ENCODE peak calls at places on chromosomes 1 and 21, in four cellular contexts. One of them, this sample, is unnamed. For H3K4me1, the result is how much of the 10 kb centered on the place peaks cover.

GRCh38 chr1:228866498-228866897 is 131.2 kb downstream of the RHOU start:
- DNase-seq in uterus: no peak
- DNase-seq in gastrocnemius medialis: no peak
- DNase-seq in vagina: no peak
- DNase-seq in this sample: no peak

GRCh38 chr1:236522937-236523703 is 662 bp upstream of the LGALS8 start:
- DNase-seq in gastrocnemius medialis: no peak
- DNase-seq in uterus: peak
- DNase-seq in vagina: no peak
- DNase-seq in this sample: no peak

GRCh38 chr1:151728151-151728711 is 6.9 kb downstream of the RIIAD1 start:
- DNase-seq in vagina: no peak
- DNase-seq in uterus: peak
- DNase-seq in gastrocnemius medialis: no peak
- DNase-seq in this sample: no peak

GRCh38 chr1:36327421-36328087 is 4.1 kb upstream of the EVA1B start:
- DNase-seq in gastrocnemius medialis: no peak
- DNase-seq in vagina: no peak
- DNase-seq in uterus: no peak
- DNase-seq in this sample: no peak

GRCh38 chr1:91763252-91763651 is 122.7 kb downstream of the TGFBR3 start:
- DNase-seq in uterus: no peak
- DNase-seq in vagina: no peak
- DNase-seq in gastrocnemius medialis: no peak
- DNase-seq in this sample: no peak

GRCh38 chr1:84840346-84840745 is 52.7 kb downstream of the LPAR3 start:
- DNase-seq in uterus: no peak
- DNase-seq in vagina: no peak
- DNase-seq in gastrocnemius medialis: no peak
- DNase-seq in this sample: no peak

GRCh38 chr1:220887868-220888664 is 8.8 kb downstream of the HLX start:
- DNase-seq in uterus: no peak
- DNase-seq in gastrocnemius medialis: no peak
- DNase-seq in vagina: no peak
- DNase-seq in this sample: no peak

GRCh38 chr1:234973426-234974250 is 155.0 kb downstream of the TOMM20 start:
- DNase-seq in uterus: peak
- DNase-seq in gastrocnemius medialis: peak
- DNase-seq in vagina: no peak
- DNase-seq in this sample: no peak

GRCh38 chr1:31306278-31306677 is 9.4 kb downstream of the ZCCHC17 start:
- DNase-seq in gastrocnemius medialis: no peak
- DNase-seq in uterus: no peak
- DNase-seq in vagina: no peak
- DNase-seq in this sample: no peak

GRCh38 chr1:45643978-45644377 is 20.1 kb upstream of the CCDC17 start:
- DNase-seq in vagina: no peak
- DNase-seq in uterus: no peak
- DNase-seq in gastrocnemius medialis: no peak
- DNase-seq in this sample: no peak

GRCh38 chr21:41475714-41476405 is 32.1 kb downstream of the TMPRSS2 start:
- DNase-seq in gastrocnemius medialis: no peak
- DNase-seq in uterus: no peak
- DNase-seq in vagina: no peak
- DNase-seq in this sample: no peak

GRCh38 chr1:243814718-243815117 is 35.3 kb downstream of the AKT3 start:
- DNase-seq in gastrocnemius medialis: no peak
- DNase-seq in vagina: no peak
- DNase-seq in uterus: no peak
- DNase-seq in this sample: no peak

GRCh38 chr21:37914211-37914900 is 1.9 kb downstream of the KCNJ6 start:
- DNase-seq in vagina: no peak
- DNase-seq in gastrocnemius medialis: no peak
- DNase-seq in uterus: no peak
- DNase-seq in this sample: no peak

GRCh38 chr21:27024316-27024715 is 57.4 kb upstream of the ADAMTS5 start:
- DNase-seq in gastrocnemius medialis: no peak
- DNase-seq in uterus: no peak
- DNase-seq in vagina: no peak
- DNase-seq in this sample: no peak

GRCh38 chr1:154931940-154932487 is 4.5 kb downstream of the PMVK start:
- DNase-seq in uterus: no peak
- DNase-seq in gastrocnemius medialis: no peak
- DNase-seq in vagina: no peak
- DNase-seq in this sample: no peak

GRCh38 chr1:156149374-156150106 is 3.8 kb upstream of the SEMA4A start:
- DNase-seq in vagina: no peak
- DNase-seq in gastrocnemius medialis: no peak
- DNase-seq in uterus: no peak
- DNase-seq in this sample: no peak

GRCh38 chr1:182337736-182338571 is 53.6 kb downstream of the GLUL start:
- DNase-seq in gastrocnemius medialis: peak
- DNase-seq in vagina: no peak
- DNase-seq in uterus: peak
- DNase-seq in this sample: no peak

GRCh38 chr21:42779431-42779861 is 99.9 kb downstream of the WDR4 start:
- DNase-seq in gastrocnemius medialis: no peak
- DNase-seq in vagina: no peak
- DNase-seq in uterus: no peak
- DNase-seq in this sample: no peak

GRCh38 chr1:230345139-230345885 is 80.8 kb downstream of the PGBD5 start:
- DNase-seq in vagina: no peak
- DNase-seq in uterus: no peak
- DNase-seq in gastrocnemius medialis: no peak
- DNase-seq in this sample: no peak

GRCh38 chr1:21271550-21271949 is 18.7 kb downstream of the ECE1 start:
- DNase-seq in vagina: no peak
- DNase-seq in uterus: no peak
- DNase-seq in gastrocnemius medialis: no peak
- DNase-seq in this sample: no peak

GRCh38 chr1:245785433-245785832 is 630.6 kb downstream of the KIF26B start:
- DNase-seq in vagina: no peak
- DNase-seq in gastrocnemius medialis: no peak
- DNase-seq in uterus: no peak
- DNase-seq in this sample: no peak

GRCh38 chr1:240086726-240087125 is 5.0 kb upstream of the FMN2 start:
- DNase-seq in vagina: no peak
- DNase-seq in uterus: no peak
- DNase-seq in gastrocnemius medialis: no peak
- DNase-seq in this sample: no peak

GRCh38 chr1:159090566-159091546 is 14.3 kb upstream of the AIM2 start:
- DNase-seq in vagina: no peak
- DNase-seq in uterus: no peak
- DNase-seq in gastrocnemius medialis: no peak
- DNase-seq in this sample: no peak

GRCh38 chr1:156655151-156655903 is 13.4 kb downstream of the BCAN start:
- DNase-seq in gastrocnemius medialis: no peak
- DNase-seq in uterus: no peak
- DNase-seq in vagina: no peak
- DNase-seq in this sample: no peak

GRCh38 chr1:156479093-156480014 is 21.2 kb downstream of the MEF2D start:
- DNase-seq in uterus: no peak
- DNase-seq in gastrocnemius medialis: no peak
- DNase-seq in vagina: no peak
- DNase-seq in this sample: no peak

GRCh38 chr1:85806236-85806965 is 98.2 kb upstream of the ZNHIT6 start:
- DNase-seq in uterus: no peak
- DNase-seq in gastrocnemius medialis: no peak
- DNase-seq in vagina: no peak
- DNase-seq in this sample: no peak

GRCh38 chr1:64323054-64323453 is 119.6 kb downstream of the UBE2U start:
- DNase-seq in uterus: no peak
- DNase-seq in vagina: no peak
- DNase-seq in gastrocnemius medialis: no peak
- DNase-seq in this sample: no peak

GRCh38 chr1:236143104-236143948 is 987 bp downstream of the GPR137B start:
- DNase-seq in vagina: no peak
- DNase-seq in uterus: no peak
- DNase-seq in gastrocnemius medialis: no peak
- DNase-seq in this sample: no peak

GRCh38 chr1:39992229-39992628 is 37.3 kb downstream of the MFSD2A start:
- DNase-seq in gastrocnemius medialis: no peak
- DNase-seq in vagina: no peak
- DNase-seq in uterus: no peak
- DNase-seq in this sample: no peak

GRCh38 chr1:109790735-109791494 is 27.2 kb upstream of the EPS8L3 start:
- DNase-seq in uterus: peak
- DNase-seq in vagina: no peak
- DNase-seq in gastrocnemius medialis: no peak
- DNase-seq in this sample: no peak

GRCh38 chr1:160428655-160429054 is 28.3 kb downstream of the VANGL2 start:
- DNase-seq in vagina: no peak
- DNase-seq in uterus: no peak
- DNase-seq in gastrocnemius medialis: no peak
- DNase-seq in this sample: peak

DNA sequence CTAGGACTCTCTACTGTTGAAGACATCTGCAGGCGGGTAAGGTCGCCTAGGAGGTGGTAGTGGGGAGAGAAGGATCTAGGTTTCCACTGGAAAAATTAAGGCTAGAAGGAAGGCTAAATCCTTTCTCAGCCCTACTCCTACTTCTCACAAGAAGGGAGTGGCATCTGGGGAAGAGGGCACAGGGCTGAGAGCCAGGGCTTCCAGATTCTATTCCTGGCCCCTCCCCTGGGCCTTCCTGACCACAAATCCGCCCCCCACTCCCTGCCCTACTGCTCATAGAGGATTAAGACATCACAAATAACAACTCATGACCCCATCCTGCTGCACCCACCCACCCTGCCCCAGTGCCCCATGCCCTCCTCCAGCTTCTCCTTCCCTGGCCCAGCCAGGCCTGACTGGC is 2.5 kb downstream of the PHLDA3 start:
- DNase-seq in uterus: no peak
- DNase-seq in gastrocnemius medialis: no peak
- DNase-seq in vagina: no peak
- DNase-seq in this sample: no peak
- H3K27ac ChIP-seq in uterus: peak
- H3K27ac ChIP-seq in gastrocnemius medialis: peak
- H3K27ac ChIP-seq in vagina: peak
- H3K27ac ChIP-seq in this sample: no peak

DNA sequence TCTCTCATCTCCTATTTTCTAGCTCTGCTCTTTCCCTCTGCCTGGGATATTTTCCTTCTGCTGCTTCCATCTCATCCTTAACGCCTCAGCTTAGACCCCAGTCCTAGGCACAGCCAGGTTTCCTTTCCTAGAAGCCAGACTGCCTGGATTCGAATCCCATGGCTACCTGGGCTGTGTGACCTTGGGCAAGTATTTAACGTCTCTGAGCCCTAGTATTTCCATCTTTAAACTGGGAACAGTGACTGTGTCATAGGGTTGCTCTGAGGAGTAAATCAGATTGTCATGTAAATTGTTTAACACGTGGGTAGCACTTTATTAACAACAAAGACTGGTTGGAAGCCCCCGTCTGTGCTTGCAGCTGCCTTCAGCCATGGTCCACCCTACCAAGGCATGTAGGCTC is 18.4 kb downstream of the DHRS3 start:
- DNase-seq in vagina: no peak
- DNase-seq in uterus: no peak
- DNase-seq in gastrocnemius medialis: no peak
- DNase-seq in this sample: no peak
- H3K4me1 ChIP-seq in vagina: half or more
- H3K4me1 ChIP-seq in uterus: under half
- H3K4me1 ChIP-seq in gastrocnemius medialis: half or more
- H3K4me1 ChIP-seq in this sample: under half

GRCh38 chr1:12772520-12772919 is 1.0 kb upstream of the PRAMEF12 start:
- DNase-seq in vagina: peak
- DNase-seq in gastrocnemius medialis: no peak
- DNase-seq in uterus: no peak
- DNase-seq in this sample: no peak

GRCh38 chr1:12770620-12771019 is 2.9 kb upstream of the PRAMEF12 start:
- DNase-seq in uterus: no peak
- DNase-seq in gastrocnemius medialis: no peak
- DNase-seq in vagina: no peak
- DNase-seq in this sample: no peak

GRCh38 chr1:12769031-12769430 is 4.5 kb upstream of the PRAMEF12 start:
- DNase-seq in vagina: no peak
- DNase-seq in uterus: no peak
- DNase-seq in gastrocnemius medialis: no peak
- DNase-seq in this sample: no peak

GRCh38 chr1:12771186-12771585 is 2.4 kb upstream of the PRAMEF12 start:
- DNase-seq in uterus: no peak
- DNase-seq in gastrocnemius medialis: no peak
- DNase-seq in vagina: peak
- DNase-seq in this sample: no peak

DNA sequence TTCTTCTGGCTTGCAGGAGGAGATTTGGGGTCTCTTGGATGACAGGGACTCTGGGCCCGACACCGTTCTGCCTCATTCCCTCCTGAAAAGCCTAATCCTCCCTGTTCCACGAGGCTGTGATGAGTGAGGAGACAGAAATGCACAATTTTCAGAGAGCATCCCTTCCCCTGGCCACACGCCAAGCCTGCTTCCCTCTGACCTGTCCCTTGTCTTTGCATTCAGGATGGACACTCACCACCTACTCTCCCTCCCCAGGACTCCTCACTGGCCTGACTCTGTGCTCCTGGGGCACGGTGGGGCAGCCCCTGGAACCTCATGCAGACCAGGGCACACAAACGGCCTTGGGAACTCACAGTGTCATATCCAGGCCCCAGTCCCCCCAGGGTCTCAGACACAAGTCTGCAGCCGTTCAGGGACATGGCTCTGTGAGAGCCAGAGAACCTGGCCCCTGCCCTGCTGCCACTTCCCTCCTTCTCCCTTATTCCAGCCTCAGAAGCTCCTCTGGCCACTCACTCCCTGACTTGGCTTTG is 3.5 kb upstream of the PRAMEF12 start:
- DNase-seq in gastrocnemius medialis: no peak
- DNase-seq in uterus: no peak
- DNase-seq in vagina: peak
- DNase-seq in this sample: no peak
- TF ChIP-seq POLR2A in gastrocnemius medialis: no peak
- TF ChIP-seq POLR2A in uterus: no peak
- TF ChIP-seq POLR2A in vagina: no peak
- TF ChIP-seq POLR2A in this sample: no peak

DNA sequence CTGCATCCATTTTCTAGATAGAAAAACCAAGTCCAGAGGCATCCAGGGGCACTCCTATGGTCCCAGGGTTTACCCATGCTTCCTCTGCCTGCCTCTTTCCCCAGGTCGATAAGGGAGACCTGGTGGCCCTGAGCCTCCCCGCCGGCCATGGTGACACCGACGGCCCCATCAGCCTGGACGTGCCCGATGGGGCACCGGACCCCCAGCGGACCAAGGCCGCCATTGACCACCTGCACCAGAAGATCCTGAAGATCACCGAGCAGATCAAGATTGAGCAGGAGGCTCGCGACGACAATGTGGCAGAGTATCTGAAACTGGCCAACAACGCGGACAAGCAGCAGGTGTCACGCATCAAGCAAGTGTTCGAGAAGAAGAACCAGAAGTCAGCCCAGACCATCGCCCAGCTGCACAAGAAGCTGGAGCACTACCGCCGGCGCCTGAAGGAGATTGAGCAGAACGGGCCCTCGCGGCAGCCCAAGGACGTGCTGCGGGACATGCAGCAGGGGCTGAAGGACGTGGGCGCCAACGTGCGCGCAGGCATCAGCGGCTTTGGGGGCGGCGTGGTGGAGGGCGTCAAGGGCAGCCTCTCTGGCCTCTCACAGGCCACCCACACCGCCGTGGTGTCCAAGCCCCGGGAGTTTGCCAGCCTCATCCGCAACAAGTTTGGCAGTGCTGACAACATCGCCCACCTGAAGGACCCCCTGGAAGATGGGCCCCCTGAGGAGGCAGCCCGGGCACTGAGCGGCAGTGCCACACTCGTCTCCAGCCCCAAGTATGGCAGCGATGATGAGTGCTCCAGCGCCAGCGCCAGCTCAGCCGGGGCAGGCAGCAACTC is 41.3 kb downstream of the TMCC2 start:
- DNase-seq in uterus: no peak
- DNase-seq in vagina: no peak
- DNase-seq in gastrocnemius medialis: no peak
- DNase-seq in this sample: no peak
- H3K27ac ChIP-seq in uterus: no peak
- H3K27ac ChIP-seq in vagina: no peak
- H3K27ac ChIP-seq in gastrocnemius medialis: no peak
- H3K27ac ChIP-seq in this sample: no peak